ENCODE peak calls at places on chromosomes 2 and 18, in ten cellular contexts. R is fibroblast of lung, O is astrocyte of the cerebellum, C is endothelial cell, W is fibroblast of pulmonary artery, M is keratinocyte, U is NAMALWA, N is thoracic aorta, Y is lung, E is left ventricle myocardium inferior. S is an unnamed sample.
A peak's percentile ranks its signal among the peaks of the same experiment; 100 is the strongest.

GRCh38 chr18:58541137-58541788 is 87.6 kb downstream of the ALPK2 start:
- DNase-seq in R (peak; percentile 32), O (no peak), C (no peak), W (peak; percentile 31), M (no peak), U (peak; percentile 66), N (no peak), Y (no peak), E (no peak), S (no peak)

GRCh38 chr2:145199832-145200231 is 679.9 kb upstream of the ZEB2 start:
- DNase-seq in R (no peak), O (no peak), C (no peak), W (no peak), M (no peak), U (no peak), N (no peak), Y (no peak), E (no peak), S (no peak)

GRCh38 chr2:182302174-182302573 is 124.7 kb downstream of the PDE1A start:
- DNase-seq in R (peak; percentile 90), O (peak; percentile 80), C (no peak), W (peak; percentile 84), M (no peak), U (no peak), N (no peak), Y (no peak), E (no peak), S (no peak)

GRCh38 chr18:44180683-44181082 is 500.0 kb upstream of the SETBP1 start:
- DNase-seq in R (peak; percentile 62), O (no peak), C (no peak), W (peak; percentile 70), M (no peak), U (no peak), N (no peak), Y (no peak), E (no peak), S (no peak)

GRCh38 chr18:52499018-52499417 is 159.0 kb downstream of the DCC start:
- DNase-seq in R (no peak), O (no peak), C (no peak), W (no peak), M (no peak), U (no peak), N (no peak), Y (no peak), E (no peak), S (no peak)

GRCh38 chr2:238462782-238463396 is 36.2 kb downstream of the ASB1 start:
- DNase-seq in R (peak; percentile 42), O (peak; percentile 35), C (no peak), W (peak; percentile 76), M (peak; percentile 2), U (peak; percentile 74), N (no peak), Y (no peak), E (no peak), S (no peak)

GRCh38 chr2:68837164-68837860 is 33.9 kb downstream of the BMP10 start:
- DNase-seq in R (peak; percentile 23), O (no peak), C (peak; percentile 72), W (peak; percentile 70), M (no peak), U (peak; percentile 79), N (no peak), Y (peak; percentile 76), E (peak; percentile 71), S (no peak)

GRCh38 chr2:162022290-162022945 is 51.6 kb downstream of the DPP4 start:
- DNase-seq in R (peak; percentile 68), O (no peak), C (no peak), W (no peak), M (no peak), U (no peak), N (no peak), Y (no peak), E (no peak), S (no peak)

GRCh38 chr2:69062307-69062706 is 49.3 kb downstream of the ANTXR1 start:
- DNase-seq in R (peak; percentile 15), O (no peak), C (no peak), W (no peak), M (no peak), U (no peak), N (no peak), Y (no peak), E (no peak), S (no peak)

GRCh38 chr2:151849413-151850010 is 21.3 kb upstream of the ARL5A start:
- DNase-seq in R (peak; percentile 9), O (no peak), C (no peak), W (no peak), M (no peak), U (no peak), N (no peak), Y (no peak), E (no peak), S (no peak)

GRCh38 chr2:231383701-231384435 is 11.6 kb upstream of the B3GNT7 start:
- DNase-seq in R (no peak), O (no peak), C (no peak), W (no peak), M (no peak), U (no peak), N (no peak), Y (no peak), E (no peak), S (no peak)

GRCh38 chr2:111624401-111625156 is 259.4 kb downstream of the ANAPC1 start:
- DNase-seq in R (peak; percentile 69), O (no peak), C (no peak), W (peak; percentile 95), M (no peak), U (no peak), N (no peak), Y (no peak), E (no peak), S (no peak)

GRCh38 chr18:45954070-45954712 is 12.9 kb downstream of the EPG5 start:
- DNase-seq in R (peak; percentile 96), O (peak; percentile 58), C (no peak), W (peak; percentile 82), M (peak; percentile 59), U (no peak), N (no peak), Y (no peak), E (no peak), S (no peak)

GRCh38 chr2:197145471-197146056 is 165.0 kb downstream of the ANKRD44 start:
- DNase-seq in R (no peak), O (no peak), C (no peak), W (no peak), M (no peak), U (peak; percentile 91), N (no peak), Y (no peak), E (no peak), S (no peak)

GRCh38 chr2:196233033-196233807 is 61.8 kb upstream of the STK17B start:
- DNase-seq in R (peak; percentile 88), O (peak; percentile 80), C (no peak), W (peak; percentile 82), M (peak; percentile 78), U (peak; percentile 66), N (no peak), Y (peak; percentile 45), E (no peak), S (no peak)

GRCh38 chr2:228725031-228725430 is 543.5 kb upstream of the SPHKAP start:
- DNase-seq in R (no peak), O (no peak), C (no peak), W (no peak), M (no peak), U (no peak), N (no peak), Y (no peak), E (no peak), S (no peak)

GRCh38 chr2:190413421-190413820 is 5.3 kb downstream of the MFSD6 start:
- DNase-seq in R (no peak), O (no peak), C (no peak), W (no peak), M (peak; percentile 49), U (no peak), N (no peak), Y (no peak), E (no peak), S (no peak)

GRCh38 chr2:159615187-159615935 is 987 bp downstream of the BAZ2B start:
- DNase-seq in R (peak; percentile 93), O (peak; percentile 77), C (peak; percentile 84), W (peak; percentile 95), M (peak; percentile 48), U (no peak), N (peak; percentile 55), Y (peak; percentile 90), E (peak; percentile 91), S (peak; percentile 89)

GRCh38 chr2:237815637-237816036 is 17.1 kb downstream of the RBM44 start:
- DNase-seq in R (no peak), O (no peak), C (no peak), W (no peak), M (no peak), U (no peak), N (no peak), Y (no peak), E (no peak), S (no peak)

GRCh38 chr18:12726774-12727550 is 24.1 kb downstream of the PSMG2 start:
- DNase-seq in R (peak; percentile 51), O (peak; percentile 66), C (peak; percentile 80), W (peak; percentile 86), M (no peak), U (peak; percentile 77), N (peak; percentile 31), Y (peak; percentile 56), E (no peak), S (peak; percentile 74)

GRCh38 chr2:231423176-231423575 is 27.7 kb downstream of the B3GNT7 start:
- DNase-seq in R (no peak), O (no peak), C (no peak), W (no peak), M (no peak), U (no peak), N (no peak), Y (no peak), E (no peak), S (no peak)

S was measured in type B pancreatic cell.